ENCODE peak calls at places on chromosomes 11 and 22, in five cellular contexts. G is T-helper 9 cell; J is cardiac fibroblast; N is iPS-NIHi11; T is activated effector memory CD4-positive, alpha-beta T cell treated with anti-CD3 and anti-CD28 coated beads, Interleukin-2, amount 50 U/mL, for 16 hours. R is an unnamed sample.

GRCh38 chr11:4647795-4648194 is 4.0 kb downstream of the OR51E1 start:
- DNase-seq in N (no peak), J (no peak), G (no peak), T (no peak), R (no peak)

GRCh38 chr11:109166441-109166840 is 255.5 kb upstream of the C11orf87 start:
- DNase-seq in G (no peak), T (no peak), N (no peak), J (no peak), R (no peak)

GRCh38 chr22:46463435-46464227 is 73.8 kb downstream of the CELSR1 start:
- DNase-seq in N (no peak), T (no peak), G (no peak), J (no peak), R (no peak)

GRCh38 chr22:36660510-36660840 is 43.1 kb downstream of the CACNG2 start:
- DNase-seq in J (no peak), T (no peak), G (no peak), N (no peak), R (no peak)

GRCh38 chr11:45897556-45897955 is 9.5 kb downstream of the FREY1 start:
- DNase-seq in J (no peak), N (no peak), G (no peak), T (no peak), R (no peak)

GRCh38 chr22:23053051-23053707 is 17.1 kb upstream of the GNAZ start:
- DNase-seq in T (no peak), J (no peak), N (peak), G (no peak), R (peak)

GRCh38 chr11:23556163-23556750 is 696.0 kb upstream of the CCDC179 start:
- DNase-seq in T (no peak), J (no peak), N (no peak), G (no peak), R (no peak)

GRCh38 chr11:24422371-24422770 is 74.5 kb upstream of the LUZP2 start:
- DNase-seq in J (peak), T (no peak), N (no peak), G (no peak), R (no peak)

GRCh38 chr22:41092847-41093371 is 517 bp downstream of the EP300 start:
- DNase-seq in T (peak), J (peak), G (peak), N (peak), R (no peak)

GRCh38 chr11:125141178-125141577 is 23.4 kb upstream of the PKNOX2 start:
- DNase-seq in T (no peak), N (no peak), J (no peak), G (no peak), R (no peak)

GRCh38 chr11:36462321-36462720 is 47.8 kb downstream of the TRAF6 start:
- DNase-seq in G (no peak), J (no peak), T (no peak), N (no peak), R (no peak)

GRCh38 chr11:113148652-113149051 is 165.7 kb upstream of the TTC12 start:
- DNase-seq in J (no peak), N (no peak), T (no peak), G (no peak), R (no peak)

GRCh38 chr11:20048246-20048645 is 112.0 kb downstream of the DBX1 start:
- DNase-seq in T (no peak), J (peak), N (no peak), G (no peak), R (no peak)

GRCh38 chr11:1226981-1227550 is 4.2 kb downstream of the MUC5B start:
- DNase-seq in G (no peak), J (no peak), N (peak), T (peak), R (no peak)

GRCh38 chr11:19646921-19647320 is 65.7 kb upstream of the NAV2 start:
- DNase-seq in J (peak), N (no peak), G (no peak), T (no peak), R (no peak)

GRCh38 chr11:96123301-96123700 is 199.4 kb upstream of the MTMR2 start:
- DNase-seq in G (no peak), N (no peak), T (no peak), J (no peak), R (no peak)

GRCh38 chr11:83540112-83540675 is 254.0 kb upstream of the CCDC90B start:
- DNase-seq in N (no peak), T (no peak), G (no peak), J (no peak), R (no peak)

GRCh38 chr11:118699508-118700220 is 20.2 kb upstream of the TREH start:
- DNase-seq in N (no peak), J (no peak), T (peak), G (peak), R (peak)

GRCh38 chr11:8356731-8357504 is 93.2 kb upstream of the LMO1 start:
- DNase-seq in T (peak), N (no peak), J (peak), G (no peak), R (no peak)

GRCh38 chr11:68950776-68951175 is 30.0 kb downstream of the MRGPRD start:
- DNase-seq in G (no peak), J (no peak), T (no peak), N (peak), R (no peak)

GRCh38 chr11:2589538-2589934 is 110.3 kb downstream of the KCNQ1OT1 start:
- DNase-seq in T (no peak), G (no peak), J (no peak), N (peak), R (no peak)

GRCh38 chr22:22520667-22521602 is 865 bp upstream of the ZNF280A start:
- DNase-seq in J (no peak), T (no peak), N (peak), G (no peak), R (no peak)

GRCh38 chr11:12127206-12127898 is 17.0 kb downstream of the MICAL2 start:
- DNase-seq in N (no peak), T (no peak), G (no peak), J (no peak), R (no peak)

GRCh38 chr11:69173326-69173725 is 17.6 kb downstream of the SMIM38 start:
- DNase-seq in G (no peak), N (no peak), J (no peak), T (no peak), R (no peak)

R was measured in CD8-positive, alpha-beta T cell.